ENCODE peak calls at places on chromosomes 3 and 15, in ten cellular contexts. Q, K, C, Z, E, X, H, J, N and V are unnamed samples. For H3K36me3, the result is how much of the 10 kb centered on the place peaks cover.

GRCh38 chr3:23751485-23751811 is 54.3 kb upstream of the UBE2E1 start:
- DNase-seq in Z (no peak), E (peak), N (no peak), H (no peak), X (no peak), K (no peak), Q (no peak), C (no peak), J (no peak), V (no peak)

GRCh38 chr3:114557791-114558190 is 264.0 kb downstream of the TIGIT start:
- DNase-seq in J (no peak), C (peak), N (no peak), Z (no peak), E (no peak), H (no peak), K (no peak), Q (no peak), X (no peak), V (no peak)

GRCh38 chr3:62203561-62203960 is 169.8 kb downstream of the FEZF2 start:
- DNase-seq in H (no peak), X (no peak), C (no peak), Z (no peak), N (no peak), E (no peak), J (no peak), K (no peak), Q (no peak), V (no peak)

GRCh38 chr3:10437272-10437994 is 68.0 kb downstream of the ATP2B2 start:
- DNase-seq in Q (no peak), K (no peak), C (peak), E (no peak), Z (peak), N (no peak), H (no peak), X (no peak), J (no peak), V (no peak)

GRCh38 chr15:38698215-38698614 is 133.6 kb upstream of the RASGRP1 start:
- DNase-seq in X (no peak), H (no peak), K (no peak), Q (no peak), C (no peak), E (no peak), Z (no peak), J (no peak), N (no peak), V (no peak)

GRCh38 chr3:20043398-20043797 is 3.2 kb downstream of the KAT2B start:
- DNase-seq in Z (peak), X (peak), E (no peak), K (no peak), C (no peak), J (peak), Q (peak), N (peak), H (peak), V (peak)

GRCh38 chr3:138186216-138186615 is 885 bp upstream of the ARMC8 start:
- DNase-seq in E (no peak), Q (no peak), X (no peak), K (no peak), Z (no peak), H (no peak), N (no peak), C (no peak), J (no peak), V (no peak)

GRCh38 chr15:67509918-67510317 is 11.0 kb upstream of the C15orf61 start:
- DNase-seq in K (no peak), H (no peak), C (no peak), E (no peak), J (no peak), X (no peak), Q (no peak), N (no peak), Z (no peak), V (no peak)

GRCh38 chr3:114218006-114218405 is 19.4 kb downstream of the ZNF80 start:
- DNase-seq in C (no peak), H (no peak), E (no peak), J (no peak), N (no peak), K (no peak), Q (no peak), X (no peak), Z (no peak), V (no peak)

GRCh38 chr3:134277271-134277670 is 26.6 kb upstream of the RYK start:
- DNase-seq in J (no peak), E (no peak), N (no peak), C (no peak), K (no peak), Q (no peak), Z (no peak), X (no peak), H (no peak), V (no peak)

GRCh38 chr3:179794355-179794754 is 141.5 kb downstream of the USP13 start:
- DNase-seq in J (no peak), K (no peak), Z (no peak), E (no peak), C (no peak), Q (no peak), X (no peak), H (no peak), N (no peak), V (no peak)

GRCh38 chr15:59887211-59887610 is 116.9 kb upstream of the FOXB1 start:
- DNase-seq in H (no peak), X (no peak), N (no peak), Z (no peak), E (no peak), C (no peak), J (no peak), Q (no peak), K (no peak), V (no peak)

GRCh38 chr3:68874551-68875348 is 57.6 kb downstream of the TAFA4 start:
- DNase-seq in Z (no peak), Q (no peak), H (no peak), K (no peak), X (no peak), C (no peak), J (no peak), N (no peak), E (no peak), V (no peak)

GRCh38 chr15:60043744-60044435 is 39.8 kb downstream of the FOXB1 start:
- DNase-seq in Z (no peak), K (no peak), N (no peak), H (no peak), X (no peak), E (no peak), Q (no peak), J (no peak), C (no peak), V (no peak)

GRCh38 chr3:140563206-140563605 is 114.7 kb upstream of the TRIM42 start:
- DNase-seq in E (no peak), H (no peak), X (no peak), Z (no peak), C (no peak), J (no peak), Q (no peak), K (no peak), N (no peak), V (no peak)

GRCh38 chr15:83155937-83156336 is 48.5 kb downstream of the TM6SF1 start:
- DNase-seq in N (no peak), J (no peak), Z (no peak), E (no peak), Q (no peak), K (no peak), X (no peak), C (no peak), H (no peak), V (no peak)

DNA sequence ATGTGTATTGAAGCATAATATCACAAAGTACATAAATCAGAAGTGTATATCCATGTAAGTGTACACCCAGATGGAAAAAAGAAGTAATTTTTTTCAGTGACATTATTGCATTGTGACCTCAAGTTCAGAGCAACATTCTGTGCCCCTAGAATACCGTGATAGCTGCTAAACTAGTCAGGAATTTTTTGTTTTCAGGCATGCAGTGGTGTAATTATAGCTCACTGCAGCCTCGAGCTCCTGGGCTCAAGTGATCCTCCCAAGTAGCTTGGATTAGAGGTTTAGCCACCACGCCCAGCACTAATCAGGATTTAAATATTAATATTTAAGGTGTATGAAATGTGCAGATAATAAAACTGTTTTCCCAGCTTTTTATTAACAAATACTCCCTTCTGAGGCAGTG is 25.5 kb downstream of the SEC62 start:
- DNase-seq in Q (no peak), C (no peak), K (no peak), H (no peak), Z (no peak), X (no peak), J (no peak), N (no peak), E (no peak), V (no peak)
- H3K36me3 ChIP-seq in Q (under half), C (under half), K (under half), H (under half), Z (half or more), X (under half), J (half or more), N (half or more), E (half or more), V (under half)

GRCh38 chr3:15520185-15520584 is 1.3 kb downstream of the COLQ start:
- DNase-seq in H (no peak), X (no peak), N (no peak), Q (no peak), J (no peak), Z (no peak), K (no peak), E (no peak), C (no peak), V (no peak)
- TF ChIP-seq POLR2A in H (no peak), X (no peak), N (no peak), Q (no peak), J (no peak), Z (no peak), K (no peak), E (no peak), C (no peak), V (no peak)

DNA sequence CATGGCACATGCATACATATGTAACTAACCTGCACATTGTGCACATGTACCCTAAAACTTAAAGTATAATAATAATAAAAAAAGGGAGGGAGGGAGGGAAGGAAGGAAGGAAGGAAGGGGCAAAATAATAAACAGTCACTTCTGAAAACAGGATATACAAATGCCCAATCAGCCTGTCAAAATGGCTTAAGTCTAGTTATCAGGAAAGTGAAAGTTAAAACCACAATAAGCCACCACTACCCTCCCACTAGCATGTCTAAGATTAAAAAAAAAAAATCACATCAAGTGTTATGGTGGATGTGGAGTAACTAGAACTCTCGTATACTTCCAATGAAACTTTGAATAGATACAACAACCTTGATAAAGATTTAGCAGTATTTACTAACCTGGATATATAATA is 145.6 kb upstream of the GMNC start:
- DNase-seq in C (no peak), Z (no peak), X (no peak), K (no peak), E (no peak), J (no peak), H (no peak), Q (no peak), N (no peak), V (no peak)
- H3K36me3 ChIP-seq in C (under half), Z (under half), X (under half), K (under half), E (under half), J (under half), H (under half), Q (under half), N (under half), V (under half)

DNA sequence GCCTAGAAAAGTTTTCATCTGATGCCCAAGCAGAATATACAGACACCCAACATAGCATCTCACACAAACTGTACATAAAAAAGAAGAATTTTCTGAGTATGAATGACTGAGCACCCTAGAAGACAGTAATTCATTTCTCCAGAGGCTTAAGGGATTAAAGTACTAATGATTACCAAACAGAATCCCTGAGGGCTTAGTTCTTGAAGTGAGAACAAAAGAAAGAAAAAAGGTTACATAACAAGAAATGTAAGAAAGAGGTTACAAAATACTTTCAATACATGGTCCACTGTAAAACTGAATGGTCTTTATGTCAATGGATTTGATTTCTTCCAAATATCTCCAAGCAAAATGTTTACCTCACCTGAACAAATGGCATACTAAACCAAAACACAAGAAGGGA is 9.1 kb upstream of the NEK10 start:
- DNase-seq in C (no peak), Q (no peak), E (no peak), X (no peak), Z (no peak), H (no peak), K (no peak), N (no peak), J (no peak), V (no peak)
- TF ChIP-seq POLR2A in C (no peak), Q (no peak), E (no peak), X (no peak), Z (no peak), H (no peak), K (no peak), N (no peak), J (no peak), V (no peak)

GRCh38 chr3:71573181-71573580 is 10.3 kb downstream of the FOXP1 start:
- DNase-seq in X (no peak), Z (no peak), N (no peak), E (no peak), J (no peak), Q (no peak), H (no peak), C (no peak), K (no peak), V (no peak)
- H3K36me3 ChIP-seq in X (under half), Z (under half), N (under half), E (under half), J (under half), Q (under half), H (under half), C (under half), K (under half), V (under half)

GRCh38 chr3:117610156-117610555 is 900.6 kb downstream of the TUSC7 start:
- DNase-seq in C (no peak), Z (no peak), Q (no peak), J (no peak), E (no peak), H (no peak), K (no peak), N (no peak), X (peak), V (no peak)

GRCh38 chr3:117606860-117607259 is 897.3 kb downstream of the TUSC7 start:
- DNase-seq in N (no peak), J (no peak), K (no peak), Q (no peak), C (no peak), H (no peak), E (no peak), Z (no peak), X (no peak), V (no peak)

GRCh38 chr3:117611242-117611641 is 901.7 kb downstream of the TUSC7 start:
- DNase-seq in H (no peak), Q (no peak), J (no peak), C (no peak), N (no peak), Z (no peak), K (no peak), X (no peak), E (no peak), V (no peak)

GRCh38 chr3:117609330-117609729 is 899.8 kb downstream of the TUSC7 start:
- DNase-seq in J (no peak), X (no peak), Q (no peak), Z (no peak), C (no peak), E (no peak), N (no peak), K (no peak), H (no peak), V (no peak)
- TF ChIP-seq POLR2A in J (no peak), X (no peak), Q (no peak), Z (no peak), C (no peak), E (no peak), N (no peak), K (no peak), H (no peak), V (no peak)

GRCh38 chr3:48982686-48983085 is 7.4 kb upstream of the P4HTM start:
- DNase-seq in E (no peak), Z (no peak), Q (no peak), J (no peak), K (no peak), H (no peak), C (no peak), X (no peak), N (no peak), V (no peak)
- H3K36me3 ChIP-seq in E (half or more), Z (half or more), Q (under half), J (half or more), K (under half), H (under half), C (half or more), X (under half), N (half or more), V (under half)

DNA sequence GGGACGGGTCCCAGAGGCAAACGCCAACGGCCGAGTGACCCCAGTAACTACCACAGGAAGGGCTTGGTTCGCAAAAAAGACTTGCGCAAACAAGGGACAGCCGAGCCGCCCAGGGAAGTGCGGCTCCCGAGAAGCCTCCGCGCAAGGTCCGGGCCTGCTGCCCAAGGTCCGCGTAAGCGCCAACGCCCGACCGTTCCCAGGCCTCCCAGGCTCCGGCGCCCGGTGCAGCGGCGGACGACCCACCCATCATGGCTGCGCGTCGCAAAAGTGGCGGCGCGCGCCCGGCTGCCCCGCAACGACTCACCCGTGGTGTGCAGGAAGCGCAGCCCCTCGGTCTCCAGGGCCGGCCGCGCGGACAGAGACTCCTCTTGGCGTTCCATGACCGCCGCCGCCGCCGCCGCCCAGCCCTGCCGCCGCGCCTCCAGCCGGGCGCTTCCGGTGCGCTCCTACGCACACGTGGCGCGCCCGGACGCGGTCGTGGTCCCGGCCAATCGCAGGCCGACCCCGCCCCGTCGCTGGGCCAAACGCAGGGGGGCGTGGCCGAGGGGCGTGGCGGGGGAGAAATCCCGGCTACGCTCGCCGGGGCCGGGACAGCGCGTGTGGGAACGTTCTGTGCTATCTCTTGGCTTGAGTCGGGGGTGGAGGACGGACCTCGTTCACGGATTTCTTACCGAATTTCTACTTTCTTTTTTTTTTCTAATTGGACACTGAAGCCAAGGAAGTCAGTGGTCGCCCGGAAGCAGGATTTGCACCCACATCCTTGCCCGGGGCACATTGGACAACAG is at the start of gene SELENOS:
- DNase-seq in Z (peak), J (peak), C (peak), Q (peak), H (peak), X (peak), K (no peak), N (peak), E (no peak), V (peak)
- TF ChIP-seq POLR2A in Z (no peak), J (no peak), C (peak), Q (peak), H (peak), X (peak), K (peak), N (peak), E (no peak), V (peak)

DNA sequence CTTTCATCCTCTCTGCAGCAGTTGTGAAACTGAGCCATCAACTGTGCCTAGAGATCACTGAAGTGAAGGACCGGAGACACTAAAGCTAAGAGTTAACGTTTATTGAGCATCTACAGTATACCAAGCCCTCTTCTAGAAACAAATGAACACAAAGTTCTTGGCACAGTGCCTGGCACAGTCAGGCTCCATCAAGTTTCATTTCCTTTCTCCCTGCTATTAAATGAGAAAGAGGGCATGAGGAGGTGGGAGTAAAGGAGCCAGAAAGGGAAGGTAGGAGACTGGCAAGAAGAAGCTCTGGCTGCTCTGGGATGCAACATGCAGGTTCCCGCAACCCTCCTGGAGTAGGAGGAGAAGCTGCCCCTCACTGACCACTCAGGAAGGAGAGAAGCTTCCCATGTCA is 30.6 kb downstream of the CYP19A1 start:
- DNase-seq in X (no peak), K (no peak), Z (no peak), C (no peak), E (no peak), N (no peak), Q (no peak), J (no peak), H (no peak), V (no peak)
- H3K36me3 ChIP-seq in X (under half), K (under half), Z (under half), C (under half), E (under half), N (under half), Q (under half), J (under half), H (under half), V (under half)

DNA sequence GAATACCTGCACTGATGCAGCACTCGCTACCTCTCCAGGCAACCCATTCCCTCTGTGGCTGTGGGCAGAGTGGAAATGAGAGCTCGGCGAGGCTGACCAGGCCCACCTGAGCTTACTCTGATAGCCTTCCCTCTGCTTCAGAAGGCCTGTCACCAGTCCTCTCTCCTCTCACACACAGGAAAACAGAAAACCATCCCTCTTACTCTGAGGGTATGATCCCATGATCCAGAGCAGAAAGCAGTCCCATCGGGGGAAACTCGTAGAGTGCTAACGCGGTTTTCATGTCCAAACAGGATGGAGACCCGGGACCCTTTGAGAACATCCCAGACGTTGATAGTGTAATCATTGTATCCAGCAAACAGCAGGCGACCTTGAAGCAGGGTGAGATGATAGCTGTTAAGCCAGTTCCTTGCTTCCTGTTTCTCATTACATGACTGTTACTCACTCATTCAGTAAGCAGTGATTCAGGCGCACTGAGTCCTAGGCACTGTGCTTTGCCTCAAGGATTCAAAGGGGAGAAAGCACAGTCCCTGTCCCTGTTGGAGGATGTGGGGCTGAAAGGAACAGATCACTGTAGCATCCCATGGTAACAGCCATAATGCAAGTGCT is 11.8 kb upstream of the BCL2L10 start:
- DNase-seq in N (no peak), Z (no peak), J (no peak), X (no peak), C (peak), K (no peak), H (no peak), E (no peak), Q (no peak), V (no peak)
- TF ChIP-seq POLR2A in N (no peak), Z (no peak), J (no peak), X (no peak), C (no peak), K (no peak), H (no peak), E (no peak), Q (no peak), V (no peak)